ENCODE peak calls at places on chromosomes 6 and 20, in four cellular contexts. One of them, this sample, is unnamed.

GRCh38 chr6:75292522-75292921 is 7.9 kb upstream of the TMEM30A start:
- DNase-seq in mammary epithelial cell: no peak
- DNase-seq in HCT116: no peak
- DNase-seq in PC-9: no peak
- DNase-seq in this sample: no peak

GRCh38 chr6:137389150-137389664 is 105.0 kb downstream of the OLIG3 start:
- DNase-seq in mammary epithelial cell: peak
- DNase-seq in HCT116: no peak
- DNase-seq in PC-9: no peak
- DNase-seq in this sample: peak

GRCh38 chr20:25685276-25686080 is 11.2 kb downstream of the ZNF337 start:
- DNase-seq in mammary epithelial cell: no peak
- DNase-seq in HCT116: no peak
- DNase-seq in PC-9: no peak
- DNase-seq in this sample: no peak

GRCh38 chr6:66210964-66211363 is 503.9 kb upstream of the EYS start:
- DNase-seq in mammary epithelial cell: no peak
- DNase-seq in HCT116: no peak
- DNase-seq in PC-9: no peak
- DNase-seq in this sample: no peak

GRCh38 chr20:36544134-36545018 is 3.1 kb downstream of the MYL9 start:
- DNase-seq in mammary epithelial cell: peak
- DNase-seq in HCT116: no peak
- DNase-seq in PC-9: no peak
- DNase-seq in this sample: no peak

GRCh38 chr6:35087361-35088280 is 53.5 kb downstream of the TCP11 start:
- DNase-seq in mammary epithelial cell: no peak
- DNase-seq in HCT116: no peak
- DNase-seq in PC-9: no peak
- DNase-seq in this sample: no peak

GRCh38 chr6:35007016-35007415 is 118.0 kb downstream of the ANKS1A start:
- DNase-seq in mammary epithelial cell: no peak
- DNase-seq in HCT116: no peak
- DNase-seq in PC-9: no peak
- DNase-seq in this sample: no peak

GRCh38 chr20:31815408-31816188 is 3.6 kb upstream of the MYLK2 start:
- DNase-seq in mammary epithelial cell: no peak
- DNase-seq in HCT116: no peak
- DNase-seq in PC-9: no peak
- DNase-seq in this sample: no peak

GRCh38 chr6:128508588-128509296 is 11.7 kb downstream of the PTPRK start:
- DNase-seq in mammary epithelial cell: peak
- DNase-seq in HCT116: peak
- DNase-seq in PC-9: peak
- DNase-seq in this sample: no peak

GRCh38 chr20:23244207-23244915 is 106.2 kb upstream of the NXT1 start:
- DNase-seq in mammary epithelial cell: no peak
- DNase-seq in HCT116: no peak
- DNase-seq in PC-9: no peak
- DNase-seq in this sample: no peak

DNA sequence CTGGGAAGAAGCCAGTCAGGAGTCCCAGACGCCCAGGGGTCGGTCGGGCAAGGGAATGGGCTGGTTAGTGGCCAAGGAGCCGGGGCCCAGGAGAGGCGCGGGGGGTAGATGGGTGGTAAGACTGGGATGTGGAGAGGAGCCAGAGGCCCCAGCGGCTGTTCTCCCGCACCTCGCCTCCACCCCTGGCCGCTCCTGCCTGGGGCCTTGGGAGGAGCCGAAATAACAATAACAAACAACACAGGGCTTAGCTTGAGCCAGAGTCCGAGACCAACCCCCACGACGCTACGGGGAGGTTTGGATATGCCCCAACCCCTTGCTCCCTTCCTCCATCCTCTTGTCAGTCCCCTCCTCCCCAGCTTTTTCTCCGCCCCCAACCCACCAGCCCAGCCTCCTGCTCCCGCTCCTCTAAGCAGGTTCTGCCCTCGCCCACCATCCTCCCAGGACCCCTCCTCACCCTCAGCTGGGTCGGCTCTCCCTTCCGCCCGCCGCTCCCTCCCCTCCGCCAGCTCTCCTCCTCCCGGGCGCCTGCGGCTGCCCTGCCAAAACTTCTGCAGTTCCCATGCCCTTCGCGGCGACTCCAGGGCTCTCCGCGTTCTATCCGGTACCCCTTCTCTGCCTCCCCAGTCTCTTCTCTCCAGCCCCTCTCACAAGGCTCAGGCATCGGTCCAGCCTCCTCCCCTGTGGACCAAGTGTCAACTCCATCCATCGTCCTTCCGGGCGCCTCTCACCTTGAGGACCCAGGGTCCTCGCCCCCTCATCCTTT is 1.1 kb downstream of the RNF39 start:
- DNase-seq in mammary epithelial cell: no peak
- DNase-seq in HCT116: no peak
- DNase-seq in PC-9: no peak
- DNase-seq in this sample: no peak
- TF ChIP-seq EZH2 in mammary epithelial cell: no peak
- TF ChIP-seq EZH2 in HCT116: no peak
- TF ChIP-seq EZH2 in PC-9: no peak
- TF ChIP-seq EZH2 in this sample: peak

GRCh38 chr6:28816909-28817807 is 106.6 kb downstream of the TRIM27 start:
- DNase-seq in mammary epithelial cell: peak
- DNase-seq in HCT116: no peak
- DNase-seq in PC-9: peak
- DNase-seq in this sample: peak
- TF ChIP-seq EZH2 in mammary epithelial cell: no peak
- TF ChIP-seq EZH2 in HCT116: no peak
- TF ChIP-seq EZH2 in PC-9: no peak
- TF ChIP-seq EZH2 in this sample: no peak

DNA sequence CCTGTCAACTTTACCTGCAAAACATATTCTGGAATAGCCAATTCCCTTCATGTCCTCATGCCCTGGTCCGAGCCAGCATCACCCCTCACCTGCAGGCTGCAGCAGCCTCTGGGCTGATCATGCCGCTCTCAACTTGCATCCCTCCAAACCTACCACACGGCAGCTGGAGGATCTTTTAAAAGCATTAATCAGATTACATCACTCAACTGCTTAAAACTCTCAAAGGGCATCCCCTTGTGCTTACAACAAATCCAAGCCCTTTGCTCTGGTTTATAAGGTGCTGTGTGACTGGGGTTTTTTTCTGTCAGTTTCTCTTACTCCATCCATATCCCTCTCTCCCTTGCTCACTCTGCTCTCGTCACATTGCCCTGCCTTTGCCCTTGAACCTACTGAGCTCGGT is 24.0 kb downstream of the CD40 start:
- DNase-seq in mammary epithelial cell: no peak
- DNase-seq in HCT116: no peak
- DNase-seq in PC-9: no peak
- DNase-seq in this sample: no peak
- TF ChIP-seq EZH2 in mammary epithelial cell: no peak
- TF ChIP-seq EZH2 in HCT116: no peak
- TF ChIP-seq EZH2 in PC-9: no peak
- TF ChIP-seq EZH2 in this sample: no peak

GRCh38 chr20:44291754-44292153 is 19.2 kb downstream of the FITM2 start:
- DNase-seq in mammary epithelial cell: no peak
- DNase-seq in HCT116: no peak
- DNase-seq in PC-9: no peak
- DNase-seq in this sample: no peak

GRCh38 chr20:44301285-44301684 is 9.7 kb downstream of the FITM2 start:
- DNase-seq in mammary epithelial cell: no peak
- DNase-seq in HCT116: no peak
- DNase-seq in PC-9: no peak
- DNase-seq in this sample: no peak

GRCh38 chr20:44297721-44298120 is 13.3 kb downstream of the FITM2 start:
- DNase-seq in mammary epithelial cell: no peak
- DNase-seq in HCT116: no peak
- DNase-seq in PC-9: no peak
- DNase-seq in this sample: no peak

DNA sequence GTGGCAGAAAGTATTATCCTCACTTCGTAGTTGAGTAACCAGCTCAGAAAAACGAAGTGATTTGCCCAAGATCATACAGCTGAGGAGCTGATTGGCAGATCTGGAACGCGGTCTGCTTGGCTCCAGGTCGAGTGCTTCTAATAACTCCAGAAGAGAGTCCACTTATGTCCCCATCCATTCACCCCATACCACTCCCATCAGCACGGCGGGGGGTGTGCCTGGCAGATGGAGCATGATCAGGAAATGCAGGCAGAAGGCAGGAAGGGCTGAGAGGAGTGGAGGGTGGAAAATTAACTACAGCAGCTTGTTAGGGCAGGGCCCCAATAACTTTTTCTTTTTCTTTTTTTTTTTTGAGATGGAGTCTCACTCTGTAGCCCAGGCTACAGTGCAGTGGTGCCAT is 15.0 kb downstream of the FITM2 start:
- DNase-seq in mammary epithelial cell: no peak
- DNase-seq in HCT116: no peak
- DNase-seq in PC-9: no peak
- DNase-seq in this sample: no peak
- TF ChIP-seq EZH2 in mammary epithelial cell: no peak
- TF ChIP-seq EZH2 in HCT116: no peak
- TF ChIP-seq EZH2 in PC-9: no peak
- TF ChIP-seq EZH2 in this sample: no peak

GRCh38 chr6:53795702-53796450 is 1.1 kb downstream of the LRRC1 start:
- DNase-seq in mammary epithelial cell: peak
- DNase-seq in HCT116: no peak
- DNase-seq in PC-9: peak
- DNase-seq in this sample: no peak
- TF ChIP-seq EZH2 in mammary epithelial cell: no peak
- TF ChIP-seq EZH2 in HCT116: no peak
- TF ChIP-seq EZH2 in PC-9: no peak
- TF ChIP-seq EZH2 in this sample: no peak

DNA sequence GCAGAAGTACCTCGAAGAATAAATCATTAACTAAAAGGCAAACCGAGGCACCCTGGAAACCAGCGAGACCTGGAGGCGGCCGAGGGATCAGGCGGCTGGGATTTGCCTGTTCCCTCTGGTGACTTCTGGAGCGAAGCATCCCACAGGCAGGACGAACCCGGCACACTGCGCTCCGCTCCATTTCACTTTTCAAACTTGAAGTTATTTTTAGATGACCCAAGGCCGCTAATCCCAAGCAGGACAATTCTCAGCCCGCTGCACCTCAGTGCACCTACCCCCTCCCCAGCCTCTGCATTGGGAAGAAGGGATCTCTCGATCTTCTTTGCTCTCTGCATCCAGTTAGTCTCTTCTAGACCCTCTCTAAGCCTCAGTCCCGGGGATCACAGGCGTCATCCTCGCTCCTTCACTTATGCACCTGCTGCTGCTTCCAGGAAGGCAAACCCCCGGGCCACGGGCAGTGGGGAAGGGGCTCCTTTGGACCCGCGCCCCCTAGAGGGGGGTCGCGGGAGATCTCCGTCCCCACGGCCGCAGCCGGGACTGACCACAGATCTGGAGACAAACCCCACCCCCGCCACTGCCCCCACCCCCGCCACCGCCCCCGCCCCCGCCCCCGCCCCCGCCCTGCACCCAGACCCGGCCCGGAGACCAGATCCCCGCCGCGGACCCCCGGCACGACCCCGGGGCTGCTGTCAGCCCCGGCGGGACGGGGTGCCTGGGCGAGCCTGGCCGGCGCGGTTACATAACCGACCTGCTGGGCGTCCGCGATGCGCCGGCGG is 636 bp downstream of the RCAN2 start:
- DNase-seq in mammary epithelial cell: no peak
- DNase-seq in HCT116: no peak
- DNase-seq in PC-9: no peak
- DNase-seq in this sample: no peak
- TF ChIP-seq EZH2 in mammary epithelial cell: no peak
- TF ChIP-seq EZH2 in HCT116: no peak
- TF ChIP-seq EZH2 in PC-9: no peak
- TF ChIP-seq EZH2 in this sample: peak

GRCh38 chr6:100462990-100463684 is 1.6 kb downstream of the SIM1 start:
- DNase-seq in mammary epithelial cell: no peak
- DNase-seq in HCT116: no peak
- DNase-seq in PC-9: no peak
- DNase-seq in this sample: no peak
- TF ChIP-seq EZH2 in mammary epithelial cell: peak
- TF ChIP-seq EZH2 in HCT116: no peak
- TF ChIP-seq EZH2 in PC-9: no peak
- TF ChIP-seq EZH2 in this sample: no peak

DNA sequence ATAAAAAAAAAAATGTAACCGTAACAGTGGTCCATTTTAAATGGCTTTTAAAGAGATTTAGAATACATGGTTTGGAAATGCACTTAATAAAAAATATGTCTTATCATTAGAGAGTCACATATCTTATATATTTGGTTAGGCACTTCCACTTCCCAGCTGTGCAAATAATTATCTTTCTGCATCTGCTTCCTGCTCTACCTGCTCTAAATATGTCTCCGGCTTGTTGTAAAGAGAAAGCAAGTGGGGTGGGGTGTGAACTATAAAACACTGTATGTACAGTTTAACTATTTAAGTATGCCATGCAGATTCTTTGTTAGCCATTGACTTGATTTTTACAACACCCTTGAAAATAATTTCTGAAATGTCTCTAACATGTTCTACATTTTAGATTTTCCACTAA is 106.3 kb downstream of the NKAIN2 start:
- DNase-seq in mammary epithelial cell: no peak
- DNase-seq in HCT116: no peak
- DNase-seq in PC-9: no peak
- DNase-seq in this sample: no peak
- TF ChIP-seq EZH2 in mammary epithelial cell: no peak
- TF ChIP-seq EZH2 in HCT116: no peak
- TF ChIP-seq EZH2 in PC-9: no peak
- TF ChIP-seq EZH2 in this sample: no peak

GRCh38 chr20:24470031-24470781 is 777 bp downstream of the SYNDIG1 start:
- DNase-seq in mammary epithelial cell: peak
- DNase-seq in HCT116: no peak
- DNase-seq in PC-9: no peak
- DNase-seq in this sample: no peak
- TF ChIP-seq EZH2 in mammary epithelial cell: no peak
- TF ChIP-seq EZH2 in HCT116: no peak
- TF ChIP-seq EZH2 in PC-9: no peak
- TF ChIP-seq EZH2 in this sample: no peak